ENCODE peak calls at places on chromosomes 1 and 21, in nine cellular contexts. Z is bronchial epithelial cell, E is upper lobe of right lung, U is cardiac muscle cell, Q is PC-9, T is astrocyte, D is BJ, C is neural progenitor cell, V is lower lobe of right lung. X is an unnamed sample.

GRCh38 chr1:206472886-206473285 is 2.6 kb downstream of the IKBKE start:
- DNase-seq in C (no peak), Q (no peak), U (no peak), T (no peak), D (no peak), E (peak; percentile 63), V (no peak), Z (no peak), X (no peak)

GRCh38 chr21:28745131-28746055 is 247.3 kb downstream of the LTN1 start:
- DNase-seq in U (peak; percentile 94), T (peak; percentile 77), E (no peak), Z (peak; percentile 80), V (peak; percentile 59), D (peak; percentile 45), Q (peak; percentile 51), C (peak; percentile 76), X (peak; percentile 53)

GRCh38 chr1:204045430-204045829 is 27.5 kb upstream of the SOX13 start:
- DNase-seq in C (no peak), V (no peak), Q (no peak), E (no peak), U (peak; percentile 12), T (no peak), D (no peak), Z (no peak), X (no peak)

GRCh38 chr1:76951185-76951584 is 83.9 kb downstream of the ST6GALNAC5 start:
- DNase-seq in V (no peak), Q (no peak), D (no peak), T (peak; percentile 41), C (no peak), Z (peak; percentile 12), U (no peak), E (no peak), X (no peak)

GRCh38 chr1:162000053-162000420 is 23.6 kb downstream of the OLFML2B start:
- DNase-seq in D (no peak), V (no peak), Z (no peak), T (no peak), Q (no peak), E (no peak), C (no peak), U (no peak), X (no peak)

GRCh38 chr1:154534263-154534844 is 24.1 kb downstream of the UBE2Q1 start:
- DNase-seq in V (no peak), U (peak; percentile 24), T (no peak), D (no peak), E (no peak), Z (peak; percentile 62), C (peak; percentile 70), Q (peak; percentile 47), X (no peak)

GRCh38 chr21:46320331-46320801 is 3.3 kb downstream of the C21orf58 start:
- DNase-seq in U (peak; percentile 6), E (no peak), D (no peak), T (no peak), V (no peak), C (no peak), Q (no peak), Z (no peak), X (no peak)

GRCh38 chr1:151326619-151327222 is 495 bp downstream of the PI4KB start:
- DNase-seq in U (peak; percentile 60), Z (peak; percentile 51), D (no peak), E (peak; percentile 75), C (no peak), T (no peak), V (peak; percentile 74), Q (peak; percentile 33), X (no peak)

GRCh38 chr1:221719987-221720386 is 21.9 kb downstream of the DUSP10 start:
- DNase-seq in C (no peak), Z (no peak), V (no peak), T (no peak), E (no peak), D (no peak), Q (no peak), U (no peak), X (no peak)

GRCh38 chr1:40944326-40944725 is 35.2 kb upstream of the CTPS1 start:
- DNase-seq in Q (peak; percentile 53), D (peak; percentile 44), Z (peak; percentile 72), T (peak; percentile 90), V (no peak), U (peak; percentile 91), E (no peak), C (no peak), X (peak; percentile 51)

GRCh38 chr1:227758366-227758765 is 23.1 kb downstream of the SNAP47 start:
- DNase-seq in E (no peak), T (peak; percentile 12), U (no peak), D (no peak), Z (no peak), Q (no peak), C (no peak), V (no peak), X (no peak)

GRCh38 chr1:227889047-227889862 is 58.5 kb downstream of the WNT9A start:
- DNase-seq in U (no peak), Z (no peak), D (no peak), E (peak; percentile 54), C (no peak), V (peak; percentile 41), Q (no peak), T (no peak), X (no peak)

GRCh38 chr1:1307261-1307907 is 346 bp downstream of the ACAP3 start:
- DNase-seq in T (no peak), D (no peak), C (peak; percentile 76), V (peak; percentile 75), U (no peak), Z (no peak), Q (peak; percentile 68), E (peak; percentile 83), X (no peak)

GRCh38 chr1:30981172-30981571 is 72.6 kb upstream of the SDC3 start:
- DNase-seq in C (no peak), T (no peak), Z (no peak), D (no peak), V (no peak), E (no peak), Q (no peak), U (no peak), X (no peak)

GRCh38 chr1:237591353-237591752 is 299.4 kb downstream of the ZP4 start:
- DNase-seq in E (no peak), U (no peak), Q (no peak), T (no peak), V (no peak), D (no peak), C (no peak), Z (no peak), X (no peak)
- TF ChIP-seq CTCF in E (no peak), U (no peak), Q (no peak), T (no peak), V (no peak), D (no peak), C (peak; percentile 38), Z (no peak), X (no peak)

GRCh38 chr1:6961905-6962304 is 176.7 kb downstream of the CAMTA1 start:
- DNase-seq in D (no peak), V (no peak), Z (no peak), U (no peak), Q (no peak), E (no peak), T (no peak), C (no peak), X (no peak)
- H3K4me3 ChIP-seq in D (no peak overlapping the region), V (no peak overlapping the region), Z (no peak overlapping the region), U (peak overlapping the region; percentile 18), Q (no peak overlapping the region), E (no peak overlapping the region), T (no peak overlapping the region), C (peak overlapping the region; percentile 62), X (peak overlapping the region; percentile 41)

DNA sequence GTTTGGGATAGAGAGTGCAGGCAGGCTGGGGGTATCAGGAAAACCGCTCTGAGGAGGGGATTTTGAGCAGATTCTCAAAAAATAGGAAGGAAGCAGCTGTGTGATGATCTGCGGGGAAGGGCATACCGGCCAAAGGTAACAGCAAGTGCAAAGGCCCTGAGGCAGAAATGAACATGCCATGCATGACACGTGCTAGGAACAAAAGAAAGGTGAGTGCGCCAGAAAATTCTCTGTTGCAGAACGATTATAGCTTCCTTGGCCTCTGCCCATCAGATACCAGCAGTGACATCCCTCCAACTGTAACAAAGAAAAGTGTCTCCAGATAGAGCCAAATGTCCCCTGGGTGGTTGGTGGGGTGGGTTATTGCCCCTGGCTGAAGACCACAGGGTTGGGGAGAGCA is 37.0 kb upstream of the FAM131C start:
- DNase-seq in T (no peak), D (no peak), E (no peak), Z (no peak), U (no peak), V (no peak), Q (no peak), C (no peak), X (no peak)
- H3K36me3 ChIP-seq in T (no peaks in the 10 kb centered on the region), D (no peaks in the 10 kb centered on the region), E (no peaks in the 10 kb centered on the region), Z (no peaks in the 10 kb centered on the region), U (no peaks in the 10 kb centered on the region), V (no peaks in the 10 kb centered on the region), Q (no peaks in the 10 kb centered on the region), C (no peaks in the 10 kb centered on the region), X (no peaks in the 10 kb centered on the region)

GRCh38 chr1:175075572-175076568 is 8.2 kb downstream of the TNN start:
- DNase-seq in T (peak; percentile 33), E (no peak), Q (no peak), V (no peak), C (no peak), Z (no peak), U (no peak), D (no peak), X (no peak)

GRCh38 chr1:175071544-175071943 is 3.9 kb downstream of the TNN start:
- DNase-seq in D (no peak), U (no peak), T (no peak), V (no peak), E (no peak), Z (no peak), C (no peak), Q (no peak), X (no peak)

GRCh38 chr1:175072131-175072941 is 4.7 kb downstream of the TNN start:
- DNase-seq in V (no peak), D (peak; percentile 21), Q (no peak), T (peak; percentile 88), E (no peak), U (peak; percentile 69), C (peak; percentile 9), Z (peak; percentile 22), X (peak; percentile 39)

GRCh38 chr1:175073054-175073453 is 5.4 kb downstream of the TNN start:
- DNase-seq in Q (no peak), Z (no peak), U (peak; percentile 28), C (no peak), V (no peak), T (no peak), E (no peak), D (no peak), X (no peak)

GRCh38 chr1:175073633-175074032 is 6.0 kb downstream of the TNN start:
- DNase-seq in Q (no peak), C (no peak), Z (no peak), V (no peak), U (no peak), E (no peak), T (no peak), D (no peak), X (no peak)
- TF ChIP-seq CTCF in Q (no peak), C (no peak), Z (no peak), V (no peak), U (no peak), E (no peak), T (no peak), D (no peak), X (no peak)

GRCh38 chr1:222739929-222740328 is 2.9 kb downstream of the FAM177B start:
- DNase-seq in T (no peak), D (no peak), Z (no peak), U (no peak), Q (no peak), E (no peak), V (no peak), C (no peak), X (no peak)
- H3K4me3 ChIP-seq in T (no peak overlapping the region), D (no peak overlapping the region), Z (no peak overlapping the region), U (no peak overlapping the region), Q (no peak overlapping the region), E (no peak overlapping the region), V (no peak overlapping the region), C (no peak overlapping the region), X (no peak overlapping the region)

GRCh38 chr1:224287714-224288113 is 42.3 kb downstream of the NVL start:
- DNase-seq in C (peak; percentile 93), V (no peak), U (no peak), Q (no peak), Z (no peak), E (no peak), D (no peak), T (no peak), X (no peak)
- H3K36me3 ChIP-seq in C (peaks cover 24% of the 10 kb centered on the region), V (peaks cover 98% of the 10 kb centered on the region), U (peaks cover 34% of the 10 kb centered on the region), Q (peaks cover 26% of the 10 kb centered on the region), Z (peaks cover 7% of the 10 kb centered on the region), E (peaks cover 92% of the 10 kb centered on the region), D (peaks cover 2% of the 10 kb centered on the region), T (peaks cover 43% of the 10 kb centered on the region), X (no peaks in the 10 kb centered on the region)